ENCODE peak calls at places on chromosomes 6 and 20, in six cellular contexts. T is PC-3; W is spleen; R is globus pallidus; E is sciatic nerve; F is activated naive CD8-positive, alpha-beta T cell treated with anti-CD3 and anti-CD28 coated beads, Interleukin-2, amount 50 U/mL, for 16 hours. V is an unnamed sample.

GRCh38 chr6:169224185-169224695 is 29.4 kb downstream of the THBS2 start:
- DNase-seq in T (no peak), W (no peak), R (no peak), E (peak), F (no peak), V (peak)

GRCh38 chr6:38349795-38350194 is 289.9 kb downstream of the BTBD9 start:
- DNase-seq in T (no peak), W (no peak), R (no peak), E (no peak), F (no peak), V (no peak)

GRCh38 chr6:37570801-37571200 is 71.1 kb upstream of the CCDC167 start:
- DNase-seq in T (no peak), W (no peak), R (no peak), E (no peak), F (no peak), V (no peak)

GRCh38 chr6:85576479-85576878 is 17.2 kb downstream of the SNX14 start:
- DNase-seq in T (no peak), W (no peak), R (no peak), E (no peak), F (no peak), V (no peak)

GRCh38 chr20:52494244-52494643 is 302.7 kb upstream of the ZFP64 start:
- DNase-seq in T (peak), W (no peak), R (no peak), E (no peak), F (peak), V (no peak)

GRCh38 chr6:7389162-7389450 is 436 bp downstream of the CAGE1 start:
- DNase-seq in T (peak), W (no peak), R (no peak), E (no peak), F (no peak), V (no peak)

GRCh38 chr6:154932562-154933027 is 62.5 kb upstream of the TIAM2 start:
- DNase-seq in T (peak), W (no peak), R (no peak), E (no peak), F (no peak), V (no peak)

GRCh38 chr6:21264288-21264818 is 329.2 kb upstream of the SOX4 start:
- DNase-seq in T (peak), W (no peak), R (no peak), E (no peak), F (no peak), V (no peak)

GRCh38 chr20:1369970-1370369 is 22.9 kb downstream of the FKBP1A start:
- DNase-seq in T (no peak), W (no peak), R (no peak), E (no peak), F (no peak), V (no peak)

GRCh38 chr20:8589956-8590355 is 457.9 kb downstream of the PLCB1 start:
- DNase-seq in T (peak), W (no peak), R (no peak), E (no peak), F (no peak), V (no peak)

GRCh38 chr6:15457903-15458530 is 204.8 kb downstream of the DTNBP1 start:
- DNase-seq in T (no peak), W (no peak), R (no peak), E (no peak), F (no peak), V (no peak)

GRCh38 chr6:72755752-72756151 is 133.9 kb downstream of the KCNQ5 start:
- DNase-seq in T (no peak), W (no peak), R (no peak), E (no peak), F (no peak), V (no peak)

GRCh38 chr6:75458895-75459294 is 34.7 kb downstream of the FILIP1 start:
- DNase-seq in T (no peak), W (no peak), R (no peak), E (no peak), F (no peak), V (no peak)

GRCh38 chr6:32816746-32817204 is at the start of gene HLA-DOB:
- DNase-seq in T (peak), W (no peak), R (peak), E (no peak), F (no peak), V (no peak)

GRCh38 chr6:91659881-91660280 is 1073.0 kb upstream of the MAP3K7 start:
- DNase-seq in T (no peak), W (no peak), R (no peak), E (no peak), F (no peak), V (no peak)

V was measured in posterior vena cava.